ENCODE peak calls at places on chromosomes 5 and 9, in four cellular contexts. T is HepG2, A is GM12878, J is K562. P is an unnamed sample.

GRCh38 chr5:4831325-4831724 is 308.8 kb upstream of the ADAMTS16 start:
- DNase-seq in T (no peak), A (no peak), J (no peak), P (no peak)

GRCh38 chr9:130196643-130197042 is 24.4 kb downstream of the NCS1 start:
- DNase-seq in T (no peak), A (no peak), J (no peak), P (peak)

GRCh38 chr5:125412561-125413535 is 666.4 kb upstream of the ZNF608 start:
- DNase-seq in T (peak), A (no peak), J (no peak), P (peak)

GRCh38 chr9:130042406-130042930 is 521 bp downstream of the FNBP1 start:
- DNase-seq in T (no peak), A (no peak), J (peak), P (peak)

GRCh38 chr5:98770911-98771322 is 2.5 kb upstream of the RGMB start:
- DNase-seq in T (no peak), A (no peak), J (no peak), P (no peak)

GRCh38 chr9:70567511-70567910 is 153.1 kb upstream of the KLF9 start:
- DNase-seq in T (no peak), A (no peak), J (no peak), P (no peak)

GRCh38 chr5:4905674-4906528 is 234.2 kb upstream of the ADAMTS16 start:
- DNase-seq in T (peak), A (no peak), J (peak), P (no peak)

GRCh38 chr9:89731262-89731980 is 126.6 kb downstream of the GADD45G start:
- DNase-seq in T (no peak), A (no peak), J (no peak), P (no peak)

GRCh38 chr9:70791936-70792335 is 329.5 kb downstream of the TRPM3 start:
- DNase-seq in T (no peak), A (no peak), J (no peak), P (no peak)

GRCh38 chr5:25399878-25400480 is 755.2 kb upstream of the CDH10 start:
- DNase-seq in T (no peak), A (no peak), J (no peak), P (no peak)

GRCh38 chr9:131273146-131273545 is 3.2 kb downstream of the FAM78A start:
- DNase-seq in T (no peak), A (no peak), J (peak), P (no peak)
- TF ChIP-seq SP1 in T (no peak), A (no peak), J (no peak), P (no peak)

GRCh38 chr5:54518146-54519082 is 855 bp downstream of the SNX18 start:
- DNase-seq in T (no peak), A (no peak), J (peak), P (peak)
- TF ChIP-seq FOXM1 in T (no peak), A (no peak), J (no peak), P (no peak)

GRCh38 chr5:56973473-56973872 is 21.6 kb upstream of the MIER3 start:
- DNase-seq in T (no peak), A (no peak), J (no peak), P (peak)
- TF ChIP-seq SP1 in T (no peak), A (no peak), J (no peak), P (no peak)

DNA sequence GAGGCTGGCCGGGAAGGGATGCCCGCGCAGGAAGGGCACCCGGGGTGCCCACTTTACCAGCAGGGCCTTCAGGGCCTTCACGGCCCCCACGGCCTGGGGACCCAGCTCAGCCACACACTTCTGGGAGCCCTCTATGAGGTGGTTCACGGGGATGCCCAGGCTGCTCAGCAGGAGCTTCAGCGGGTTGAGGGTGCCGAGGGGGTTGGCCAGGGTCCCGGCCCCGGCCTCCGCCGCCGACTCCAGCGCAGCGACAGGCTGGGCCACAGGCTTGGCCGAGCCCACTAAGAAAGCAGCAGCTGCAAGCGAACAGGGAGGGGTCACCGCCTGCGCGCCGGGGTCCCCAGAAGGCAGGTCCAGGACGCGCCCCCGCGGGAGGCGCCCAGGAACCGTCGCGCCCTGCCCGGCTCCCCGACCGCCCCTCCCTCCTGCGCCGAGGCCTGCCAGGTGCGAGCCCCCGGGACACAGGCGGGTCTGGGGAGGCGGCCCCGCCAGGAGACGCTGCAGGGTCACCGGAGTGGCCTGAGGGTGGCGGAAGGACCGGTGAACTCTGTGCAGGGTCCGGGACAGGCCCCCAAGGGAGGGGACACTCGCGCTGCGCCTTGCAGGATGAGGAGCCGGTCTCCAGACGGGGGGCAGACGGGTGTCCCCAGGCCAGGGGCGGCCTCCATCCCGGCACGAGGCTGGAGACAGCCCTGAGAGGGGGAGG is 603 bp downstream of the SCGB3A1 start:
- DNase-seq in T (no peak), A (no peak), J (no peak), P (no peak)
- TF ChIP-seq FOXM1 in T (no peak), A (no peak), J (no peak), P (no peak)

GRCh38 chr9:109935406-109936087 is 155.5 kb downstream of the PALM2AKAP2 start:
- DNase-seq in T (no peak), A (no peak), J (no peak), P (no peak)

GRCh38 chr9:109939698-109940342 is 159.8 kb downstream of the PALM2AKAP2 start:
- DNase-seq in T (peak), A (no peak), J (no peak), P (no peak)

GRCh38 chr9:109941771-109942170 is 161.8 kb downstream of the PALM2AKAP2 start:
- DNase-seq in T (no peak), A (no peak), J (no peak), P (no peak)

GRCh38 chr9:109937841-109938453 is 157.9 kb downstream of the PALM2AKAP2 start:
- DNase-seq in T (no peak), A (no peak), J (no peak), P (no peak)

DNA sequence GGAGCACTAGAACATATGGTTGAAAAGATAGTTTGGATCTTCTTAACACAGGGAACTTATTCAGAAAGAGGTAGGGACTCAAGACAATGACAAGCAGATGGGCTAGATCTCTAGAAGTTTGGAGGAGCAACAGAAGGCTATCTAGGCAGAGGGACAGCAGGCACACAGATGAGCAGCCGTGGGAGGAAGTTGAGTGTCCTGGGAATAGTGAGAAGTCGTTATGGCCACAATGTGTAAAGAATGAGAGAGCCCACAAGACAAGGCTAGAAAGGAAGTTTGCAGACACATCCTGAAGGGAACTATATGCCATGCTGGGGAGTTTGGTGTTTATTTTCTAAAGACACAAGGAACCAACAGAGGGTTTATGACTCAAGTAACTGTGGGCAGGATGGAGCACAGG is 160.5 kb downstream of the PALM2AKAP2 start:
- DNase-seq in T (no peak), A (no peak), J (no peak), P (no peak)
- TF ChIP-seq SP1 in T (no peak), A (no peak), J (no peak), P (no peak)

DNA sequence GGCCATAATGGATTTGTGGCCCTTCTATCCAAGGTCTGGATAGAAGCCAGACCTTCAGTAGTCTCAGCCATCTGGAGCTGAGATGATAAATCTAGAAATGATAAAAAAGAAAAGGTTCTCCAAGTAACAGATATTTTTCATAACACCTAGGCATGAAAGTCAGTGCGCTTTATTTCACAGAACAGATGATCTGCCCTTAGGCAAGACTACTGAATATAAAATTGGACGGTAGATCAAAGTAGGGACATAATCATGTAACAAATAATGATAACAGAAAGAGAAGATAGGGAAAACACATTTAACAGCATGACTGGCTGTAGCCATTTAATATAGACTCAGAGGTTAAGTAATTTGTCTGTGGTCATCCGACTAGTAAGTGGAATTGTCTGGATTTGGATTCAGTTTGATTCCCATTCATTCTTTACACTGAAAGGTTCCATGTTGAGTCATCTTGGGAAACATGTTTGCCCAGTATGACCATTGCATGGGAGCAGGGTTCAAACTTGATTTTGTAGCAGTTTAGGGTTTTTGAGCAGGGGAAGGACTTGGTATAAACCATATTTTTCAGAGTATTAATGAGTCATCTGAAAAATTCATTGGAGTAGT is 4.1 kb upstream of the CAVIN4 start:
- DNase-seq in T (no peak), A (no peak), J (no peak), P (no peak)
- TF ChIP-seq FOXM1 in T (no peak), A (no peak), J (no peak), P (no peak)

GRCh38 chr5:146188358-146188757 is 5.9 kb upstream of the LARS1 start:
- DNase-seq in T (no peak), A (no peak), J (no peak), P (no peak)

DNA sequence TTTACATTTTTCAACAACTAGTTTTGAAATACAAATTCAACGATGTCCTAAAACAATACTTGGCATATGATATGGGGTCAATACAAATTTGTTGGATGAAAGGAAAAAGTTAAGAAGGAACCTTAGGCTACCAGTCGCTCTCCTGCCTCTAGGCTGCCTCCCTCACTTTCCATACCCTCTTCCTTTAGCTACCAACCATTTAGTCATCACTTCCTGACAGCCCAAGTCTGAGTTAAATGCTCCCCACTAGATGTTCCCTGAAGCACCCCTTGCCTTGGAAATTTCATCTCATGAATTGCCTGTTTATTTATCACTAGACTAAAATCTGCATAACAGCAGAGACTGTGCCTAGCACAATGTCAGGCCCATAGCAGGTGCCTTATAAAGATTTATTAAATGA is 2.7 kb upstream of the LARS1 start:
- DNase-seq in T (no peak), A (no peak), J (no peak), P (no peak)
- TF ChIP-seq SP1 in T (no peak), A (no peak), J (no peak), P (no peak)

DNA sequence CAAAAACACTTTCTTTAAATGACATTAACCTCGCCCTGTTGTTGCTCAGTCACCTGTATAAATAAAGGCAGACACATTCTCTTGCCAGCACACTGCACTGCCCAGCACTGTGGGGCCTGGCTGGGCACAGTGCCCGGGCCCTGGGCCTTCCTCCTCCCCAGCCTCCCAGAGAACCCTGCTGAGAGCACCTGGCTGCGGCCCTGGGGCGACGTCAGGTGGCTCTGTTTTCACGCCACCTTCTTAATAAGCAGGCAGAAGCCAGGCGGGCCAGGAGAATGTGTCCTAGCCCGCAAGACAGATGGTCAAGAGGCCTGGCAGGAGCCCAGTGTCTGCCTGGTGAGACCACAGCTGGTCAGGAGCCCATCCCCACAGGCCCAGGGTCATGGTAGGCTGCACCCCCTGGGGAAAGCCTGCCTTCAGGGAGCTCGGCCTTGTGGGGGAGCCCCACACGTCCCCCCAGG is 8.2 kb upstream of the AGPAT2 start:
- DNase-seq in T (no peak), A (no peak), J (no peak), P (no peak)
- TF ChIP-seq FOXM1 in T (no peak), A (no peak), J (no peak), P (no peak)

GRCh38 chr9:22469928-22470544 is 23.4 kb downstream of the DMRTA1 start:
- DNase-seq in T (peak), A (peak), J (no peak), P (peak)
- TF ChIP-seq SP1 in T (no peak), A (no peak), J (no peak), P (no peak)

DNA sequence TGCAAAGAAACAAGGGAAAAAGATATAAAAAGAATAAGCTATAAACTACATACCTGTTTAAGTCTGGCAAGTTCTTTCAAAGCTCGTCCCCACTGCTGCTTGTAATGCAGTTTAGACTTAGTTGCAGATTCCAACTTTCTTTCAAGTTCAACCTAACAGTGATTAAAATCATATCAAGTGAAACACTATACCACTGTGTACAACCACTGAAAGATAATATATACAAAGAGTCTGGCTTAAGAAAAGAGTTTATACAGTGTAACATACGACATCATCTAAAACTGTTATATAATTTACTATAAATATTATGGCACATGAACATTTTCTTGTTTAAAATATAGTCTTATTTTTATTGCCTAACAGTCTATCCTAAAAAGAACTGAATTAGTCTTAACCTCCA is 58.8 kb downstream of the CEP120 start:
- DNase-seq in T (no peak), A (no peak), J (no peak), P (no peak)
- TF ChIP-seq FOXM1 in T (no peak), A (no peak), J (no peak), P (no peak)